ENCODE peak calls at places on chromosomes 16 and 17, in five cellular contexts. One of them, this sample, is unnamed.

GRCh38 chr17:263271-263670 is 81.8 kb upstream of the DOC2B start:
- DNase-seq in GM12878: no peak
- DNase-seq in neural progenitor cell: no peak
- DNase-seq in HCT116: no peak
- DNase-seq in GM23248: no peak
- DNase-seq in this sample: no peak

GRCh38 chr16:1772362-1772907 is at the start of gene EME2:
- DNase-seq in GM12878: no peak
- DNase-seq in GM23248: peak
- DNase-seq in HCT116: no peak
- DNase-seq in neural progenitor cell: peak
- DNase-seq in this sample: no peak

GRCh38 chr17:52233632-52234031 is 75.1 kb upstream of the CA10 start:
- DNase-seq in neural progenitor cell: no peak
- DNase-seq in HCT116: no peak
- DNase-seq in GM23248: no peak
- DNase-seq in GM12878: no peak
- DNase-seq in this sample: no peak

GRCh38 chr17:42667088-42667951 is 8.2 kb downstream of the TUBG2 start:
- DNase-seq in GM23248: peak
- DNase-seq in GM12878: no peak
- DNase-seq in neural progenitor cell: no peak
- DNase-seq in HCT116: peak
- DNase-seq in this sample: no peak

GRCh38 chr17:3048727-3049471 is 14.5 kb downstream of the OR1D5 start:
- DNase-seq in GM23248: peak
- DNase-seq in HCT116: peak
- DNase-seq in neural progenitor cell: peak
- DNase-seq in GM12878: peak
- DNase-seq in this sample: peak

GRCh38 chr17:58829172-58829637 is 73.6 kb downstream of the PPM1E start:
- DNase-seq in HCT116: no peak
- DNase-seq in GM12878: no peak
- DNase-seq in neural progenitor cell: no peak
- DNase-seq in GM23248: no peak
- DNase-seq in this sample: no peak

GRCh38 chr16:12503201-12503600 is 300.5 kb downstream of the CPPED1 start:
- DNase-seq in HCT116: no peak
- DNase-seq in GM23248: no peak
- DNase-seq in GM12878: no peak
- DNase-seq in neural progenitor cell: no peak
- DNase-seq in this sample: no peak

GRCh38 chr16:78756189-78756661 is 656.8 kb downstream of the WWOX start:
- DNase-seq in neural progenitor cell: no peak
- DNase-seq in GM12878: no peak
- DNase-seq in GM23248: no peak
- DNase-seq in HCT116: no peak
- DNase-seq in this sample: no peak

GRCh38 chr16:58299757-58300349 is 5.0 kb upstream of the PRSS54 start:
- DNase-seq in GM12878: no peak
- DNase-seq in HCT116: peak
- DNase-seq in GM23248: peak
- DNase-seq in neural progenitor cell: peak
- DNase-seq in this sample: no peak

GRCh38 chr16:69566437-69567030 is 768 bp downstream of the NFAT5 start:
- DNase-seq in neural progenitor cell: peak
- DNase-seq in GM23248: peak
- DNase-seq in GM12878: no peak
- DNase-seq in HCT116: no peak
- DNase-seq in this sample: no peak

GRCh38 chr17:83109793-83110645 is 30.6 kb downstream of the METRNL start:
- DNase-seq in GM12878: no peak
- DNase-seq in GM23248: peak
- DNase-seq in HCT116: peak
- DNase-seq in neural progenitor cell: no peak
- DNase-seq in this sample: peak

GRCh38 chr16:30066882-30067583 is 1.5 kb downstream of the ALDOA start:
- DNase-seq in GM12878: no peak
- DNase-seq in HCT116: no peak
- DNase-seq in GM23248: peak
- DNase-seq in neural progenitor cell: no peak
- DNase-seq in this sample: no peak

GRCh38 chr17:624341-624860 is 90.2 kb downstream of the VPS53 start:
- DNase-seq in GM23248: no peak
- DNase-seq in neural progenitor cell: no peak
- DNase-seq in GM12878: no peak
- DNase-seq in HCT116: no peak
- DNase-seq in this sample: no peak

GRCh38 chr17:81391964-81392908 is 3.0 kb upstream of the BAHCC1 start:
- DNase-seq in neural progenitor cell: no peak
- DNase-seq in HCT116: no peak
- DNase-seq in GM12878: no peak
- DNase-seq in GM23248: peak
- DNase-seq in this sample: no peak

GRCh38 chr17:1720856-1721386 is 3.6 kb upstream of the WDR81 start:
- DNase-seq in neural progenitor cell: peak
- DNase-seq in HCT116: peak
- DNase-seq in GM12878: no peak
- DNase-seq in GM23248: peak
- DNase-seq in this sample: no peak

GRCh38 chr17:64278614-64279013 is 15.6 kb upstream of the TEX2 start:
- DNase-seq in HCT116: peak
- DNase-seq in GM23248: peak
- DNase-seq in GM12878: no peak
- DNase-seq in neural progenitor cell: no peak
- DNase-seq in this sample: no peak

GRCh38 chr17:7850970-7851437 is 3.9 kb upstream of the TMEM88 start:
- DNase-seq in neural progenitor cell: no peak
- DNase-seq in HCT116: no peak
- DNase-seq in GM23248: no peak
- DNase-seq in GM12878: no peak
- DNase-seq in this sample: no peak

GRCh38 chr16:62408760-62409159 is 372.5 kb upstream of the CDH8 start:
- DNase-seq in HCT116: no peak
- DNase-seq in GM23248: no peak
- DNase-seq in GM12878: no peak
- DNase-seq in neural progenitor cell: peak
- DNase-seq in this sample: no peak

GRCh38 chr17:28717578-28718316 is at the start of gene RAB34:
- DNase-seq in GM12878: no peak
- DNase-seq in neural progenitor cell: peak
- DNase-seq in HCT116: no peak
- DNase-seq in GM23248: peak
- DNase-seq in this sample: no peak

GRCh38 chr17:60952747-60953146 is 275.1 kb downstream of the BCAS3 start:
- DNase-seq in GM23248: no peak
- DNase-seq in HCT116: no peak
- DNase-seq in neural progenitor cell: no peak
- DNase-seq in GM12878: no peak
- DNase-seq in this sample: no peak

GRCh38 chr16:89115216-89115949 is 21.7 kb downstream of the ACSF3 start:
- DNase-seq in HCT116: no peak
- DNase-seq in neural progenitor cell: no peak
- DNase-seq in GM12878: peak
- DNase-seq in GM23248: no peak
- DNase-seq in this sample: no peak

GRCh38 chr17:29358421-29358820 is 31.7 kb upstream of the TAOK1 start:
- DNase-seq in GM12878: no peak
- DNase-seq in HCT116: no peak
- DNase-seq in GM23248: peak
- DNase-seq in neural progenitor cell: no peak
- DNase-seq in this sample: no peak

GRCh38 chr16:89131783-89132182 is 38.1 kb downstream of the ACSF3 start:
- DNase-seq in HCT116: no peak
- DNase-seq in GM23248: no peak
- DNase-seq in neural progenitor cell: no peak
- DNase-seq in GM12878: no peak
- DNase-seq in this sample: no peak

GRCh38 chr17:4004517-4005295 is 40.5 kb upstream of the ATP2A3 start:
- DNase-seq in GM23248: peak
- DNase-seq in GM12878: peak
- DNase-seq in neural progenitor cell: peak
- DNase-seq in HCT116: peak
- DNase-seq in this sample: no peak

GRCh38 chr16:15993128-15993527 is 43.7 kb downstream of the ABCC1 start:
- DNase-seq in GM23248: no peak
- DNase-seq in GM12878: no peak
- DNase-seq in neural progenitor cell: no peak
- DNase-seq in HCT116: no peak
- DNase-seq in this sample: no peak

GRCh38 chr17:72005332-72006163 is 115.3 kb upstream of the SOX9 start:
- DNase-seq in neural progenitor cell: no peak
- DNase-seq in GM12878: peak
- DNase-seq in GM23248: no peak
- DNase-seq in HCT116: no peak
- DNase-seq in this sample: no peak

GRCh38 chr17:45923511-45924268 is 29.3 kb downstream of the MAPT start:
- DNase-seq in neural progenitor cell: no peak
- DNase-seq in GM23248: peak
- DNase-seq in HCT116: no peak
- DNase-seq in GM12878: no peak
- DNase-seq in this sample: peak

GRCh38 chr16:85916141-85916890 is 17.4 kb downstream of the IRF8 start:
- DNase-seq in GM23248: no peak
- DNase-seq in GM12878: no peak
- DNase-seq in neural progenitor cell: no peak
- DNase-seq in HCT116: no peak
- DNase-seq in this sample: no peak

GRCh38 chr17:7403043-7403901 is 625 bp downstream of the TMEM256 start:
- DNase-seq in GM12878: no peak
- DNase-seq in neural progenitor cell: peak
- DNase-seq in GM23248: no peak
- DNase-seq in HCT116: peak
- DNase-seq in this sample: no peak

GRCh38 chr16:8996891-8997290 is 33.2 kb upstream of the USP7 start:
- DNase-seq in HCT116: peak
- DNase-seq in GM23248: no peak
- DNase-seq in neural progenitor cell: no peak
- DNase-seq in GM12878: no peak
- DNase-seq in this sample: no peak

GRCh38 chr17:61579961-61580360 is 11.1 kb downstream of the NACA2 start:
- DNase-seq in neural progenitor cell: peak
- DNase-seq in GM12878: no peak
- DNase-seq in HCT116: no peak
- DNase-seq in GM23248: peak
- DNase-seq in this sample: no peak

GRCh38 chr16:75491876-75492275 is 3.4 kb downstream of the CHST6 start:
- DNase-seq in GM12878: no peak
- DNase-seq in neural progenitor cell: peak
- DNase-seq in GM23248: peak
- DNase-seq in HCT116: no peak
- DNase-seq in this sample: peak

GRCh38 chr17:8674344-8675305 is 44.1 kb upstream of the MYH10 start:
- DNase-seq in GM23248: peak
- DNase-seq in neural progenitor cell: no peak
- DNase-seq in HCT116: no peak
- DNase-seq in GM12878: no peak
- DNase-seq in this sample: no peak

GRCh38 chr16:17451835-17452234 is 18.9 kb downstream of the XYLT1 start:
- DNase-seq in GM23248: no peak
- DNase-seq in neural progenitor cell: no peak
- DNase-seq in GM12878: no peak
- DNase-seq in HCT116: no peak
- DNase-seq in this sample: no peak

GRCh38 chr16:70252355-70252988 is 732 bp upstream of the EXOSC6 start:
- DNase-seq in neural progenitor cell: peak
- DNase-seq in HCT116: no peak
- DNase-seq in GM12878: no peak
- DNase-seq in GM23248: peak
- DNase-seq in this sample: no peak

GRCh38 chr16:53090271-53090590 is 35.4 kb downstream of the CHD9 start:
- DNase-seq in GM23248: no peak
- DNase-seq in HCT116: no peak
- DNase-seq in GM12878: no peak
- DNase-seq in neural progenitor cell: no peak
- DNase-seq in this sample: no peak
- H3K4me3 ChIP-seq in GM23248: peak
- H3K4me3 ChIP-seq in HCT116: no peak
- H3K4me3 ChIP-seq in GM12878: peak
- H3K4me3 ChIP-seq in neural progenitor cell: peak
- H3K4me3 ChIP-seq in this sample: peak

GRCh38 chr16:5459863-5460262 is 362.3 kb upstream of the EEF2KMT start:
- DNase-seq in neural progenitor cell: no peak
- DNase-seq in GM12878: no peak
- DNase-seq in GM23248: no peak
- DNase-seq in HCT116: no peak
- DNase-seq in this sample: no peak
- TF ChIP-seq EZH2 in neural progenitor cell: no peak
- TF ChIP-seq EZH2 in GM12878: no peak
- TF ChIP-seq EZH2 in GM23248: no peak
- TF ChIP-seq EZH2 in HCT116: no peak
- TF ChIP-seq EZH2 in this sample: peak

GRCh38 chr17:12866244-12866643 is 76.9 kb downstream of the ARHGAP44 start:
- DNase-seq in HCT116: no peak
- DNase-seq in GM23248: no peak
- DNase-seq in GM12878: no peak
- DNase-seq in neural progenitor cell: no peak
- DNase-seq in this sample: no peak
- H3K4me3 ChIP-seq in HCT116: no peak
- H3K4me3 ChIP-seq in GM23248: no peak
- H3K4me3 ChIP-seq in GM12878: no peak
- H3K4me3 ChIP-seq in neural progenitor cell: no peak
- H3K4me3 ChIP-seq in this sample: no peak

DNA sequence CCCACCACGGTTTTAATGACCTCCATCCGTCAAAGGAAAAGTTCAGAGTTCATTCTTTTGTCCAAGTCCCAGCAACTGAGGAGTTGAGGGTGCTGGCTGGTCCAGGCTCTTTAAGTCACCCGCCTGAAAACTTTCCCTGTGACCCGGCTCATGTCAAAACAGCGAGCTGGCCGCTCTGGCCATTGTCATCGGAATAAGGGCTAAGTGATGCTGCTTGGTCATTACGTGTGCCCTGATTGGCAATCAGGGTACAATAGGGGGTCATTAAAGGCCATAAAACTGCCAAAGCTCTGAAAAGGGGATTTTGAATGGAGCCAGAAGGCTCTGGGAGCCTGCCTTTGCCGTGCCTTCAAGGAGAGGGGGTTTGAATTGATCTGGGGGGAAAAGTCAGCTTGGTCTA is 88.5 kb upstream of the IRX3 start:
- DNase-seq in HCT116: no peak
- DNase-seq in neural progenitor cell: peak
- DNase-seq in GM23248: no peak
- DNase-seq in GM12878: no peak
- DNase-seq in this sample: no peak
- TF ChIP-seq EZH2 in HCT116: no peak
- TF ChIP-seq EZH2 in neural progenitor cell: no peak
- TF ChIP-seq EZH2 in GM23248: no peak
- TF ChIP-seq EZH2 in GM12878: no peak
- TF ChIP-seq EZH2 in this sample: no peak

GRCh38 chr17:57532556-57532955 is 212.5 kb downstream of the CCDC182 start:
- DNase-seq in neural progenitor cell: no peak
- DNase-seq in GM23248: no peak
- DNase-seq in GM12878: no peak
- DNase-seq in HCT116: no peak
- DNase-seq in this sample: no peak
- H3K4me3 ChIP-seq in neural progenitor cell: no peak
- H3K4me3 ChIP-seq in GM23248: no peak
- H3K4me3 ChIP-seq in GM12878: no peak
- H3K4me3 ChIP-seq in HCT116: no peak
- H3K4me3 ChIP-seq in this sample: no peak

GRCh38 chr17:55263565-55264272 is 1.0 kb upstream of the HLF start:
- DNase-seq in neural progenitor cell: peak
- DNase-seq in GM12878: no peak
- DNase-seq in GM23248: no peak
- DNase-seq in HCT116: no peak
- DNase-seq in this sample: no peak
- TF ChIP-seq EZH2 in neural progenitor cell: peak
- TF ChIP-seq EZH2 in GM12878: no peak
- TF ChIP-seq EZH2 in GM23248: no peak
- TF ChIP-seq EZH2 in HCT116: no peak
- TF ChIP-seq EZH2 in this sample: no peak